ENCODE peak calls at places on chromosomes 11 and 22, in five cellular contexts. V is CD8-positive, alpha-beta T cell; C is HL-60; N is mammary epithelial cell; D is adrenal gland. R is an unnamed sample. For H3K27me3, the result is how much of the 10 kb centered on the place peaks cover.

GRCh38 chr11:76579047-76579751 is 91.3 kb downstream of the LRRC32 start:
- DNase-seq in D (peak), V (no peak), C (no peak), N (no peak), R (no peak)

GRCh38 chr11:113673566-113674396 is 32.3 kb downstream of the TMPRSS5 start:
- DNase-seq in D (no peak), V (no peak), N (no peak), C (no peak), R (no peak)

GRCh38 chr11:44944181-44944852 is 6.4 kb downstream of the TP53I11 start:
- DNase-seq in D (no peak), C (no peak), V (no peak), N (no peak), R (no peak)

GRCh38 chr11:120168960-120169681 is 31.2 kb upstream of the TRIM29 start:
- DNase-seq in N (peak), V (peak), D (peak), C (peak), R (peak)

GRCh38 chr11:1179641-1180040 is 21.9 kb downstream of the MUC5AC start:
- DNase-seq in V (no peak), N (no peak), D (no peak), C (no peak), R (no peak)

GRCh38 chr11:6321961-6322362 is 1.7 kb upstream of the CAVIN3 start:
- DNase-seq in V (no peak), D (no peak), C (no peak), N (peak), R (no peak)

GRCh38 chr11:1762537-1763302 is 1.0 kb downstream of the CTSD start:
- DNase-seq in D (peak), N (peak), V (no peak), C (peak), R (no peak)

GRCh38 chr11:84408946-84409411 is 1122.8 kb upstream of the CCDC90B start:
- DNase-seq in V (no peak), N (peak), C (no peak), D (no peak), R (peak)

GRCh38 chr11:121535122-121535796 is 82.5 kb upstream of the SORL1-AS1 start:
- DNase-seq in N (peak), V (no peak), D (no peak), C (no peak), R (no peak)

GRCh38 chr11:16381177-16381576 is 24.8 kb upstream of the SOX6 start:
- DNase-seq in V (no peak), D (no peak), N (no peak), C (no peak), R (no peak)

GRCh38 chr22:29469755-29470154 is 10.3 kb upstream of the NEFH start:
- DNase-seq in D (no peak), N (no peak), V (no peak), C (no peak), R (no peak)

GRCh38 chr11:1152316-1153104 is 5.2 kb upstream of the MUC5AC start:
- DNase-seq in V (peak), D (peak), N (peak), C (no peak), R (no peak)

GRCh38 chr22:47710135-47710534 is 947.7 kb downstream of the TBC1D22A start:
- DNase-seq in V (no peak), D (no peak), C (no peak), N (no peak), R (no peak)

GRCh38 chr11:117519170-117519569 is 191.5 kb downstream of the CEP164 start:
- DNase-seq in N (no peak), C (no peak), D (no peak), V (no peak), R (peak)

GRCh38 chr11:71244116-71244815 is 8.1 kb downstream of the SHANK2 start:
- DNase-seq in V (no peak), N (no peak), C (no peak), D (no peak), R (no peak)

GRCh38 chr11:135027461-135027860 is 615.4 kb upstream of the B3GAT1 start:
- DNase-seq in V (no peak), D (no peak), C (no peak), N (peak), R (no peak)

GRCh38 chr11:61273151-61274078 is 21.7 kb downstream of the VWCE start:
- DNase-seq in D (no peak), V (no peak), N (peak), C (no peak), R (no peak)

GRCh38 chr11:73314121-73314948 is 6.3 kb downstream of the ARHGEF17 start:
- DNase-seq in D (no peak), N (peak), V (no peak), C (no peak), R (no peak)

GRCh38 chr11:72225411-72225951 is 914 bp downstream of the INPPL1 start:
- DNase-seq in C (no peak), N (peak), D (no peak), V (peak), R (no peak)

GRCh38 chr11:134658481-134659080 is 246.5 kb upstream of the B3GAT1 start:
- DNase-seq in D (peak), C (no peak), V (no peak), N (no peak), R (no peak)

GRCh38 chr11:73342633-73343032 is 33.6 kb upstream of the RELT start:
- DNase-seq in V (no peak), N (no peak), D (no peak), C (no peak), R (no peak)

DNA sequence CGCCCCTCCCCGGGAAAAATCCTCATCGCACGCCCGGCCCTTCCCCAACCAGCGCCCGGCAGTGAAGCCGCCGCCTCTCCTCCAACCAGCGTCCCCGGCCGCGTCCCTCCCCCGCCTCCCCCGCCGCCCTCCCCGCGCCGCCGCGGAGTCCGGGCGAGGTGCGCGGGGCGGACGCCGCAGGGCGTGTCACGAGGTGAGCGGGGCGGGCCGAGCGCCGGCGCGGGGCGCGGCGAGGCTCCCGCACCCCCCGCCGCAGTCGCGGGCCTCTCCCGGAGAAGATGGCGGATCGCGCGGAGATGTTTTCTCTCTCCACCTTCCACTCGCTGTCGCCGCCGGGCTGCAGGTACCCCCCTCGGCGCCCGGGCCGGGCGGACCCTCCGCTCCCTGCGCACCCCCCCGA is at the start of gene MAPK8IP2:
- DNase-seq in N (no peak), V (no peak), D (peak), C (no peak), R (peak)
- H3K27me3 ChIP-seq in N (under half), V (under half), D (under half), C (under half), R (under half)

DNA sequence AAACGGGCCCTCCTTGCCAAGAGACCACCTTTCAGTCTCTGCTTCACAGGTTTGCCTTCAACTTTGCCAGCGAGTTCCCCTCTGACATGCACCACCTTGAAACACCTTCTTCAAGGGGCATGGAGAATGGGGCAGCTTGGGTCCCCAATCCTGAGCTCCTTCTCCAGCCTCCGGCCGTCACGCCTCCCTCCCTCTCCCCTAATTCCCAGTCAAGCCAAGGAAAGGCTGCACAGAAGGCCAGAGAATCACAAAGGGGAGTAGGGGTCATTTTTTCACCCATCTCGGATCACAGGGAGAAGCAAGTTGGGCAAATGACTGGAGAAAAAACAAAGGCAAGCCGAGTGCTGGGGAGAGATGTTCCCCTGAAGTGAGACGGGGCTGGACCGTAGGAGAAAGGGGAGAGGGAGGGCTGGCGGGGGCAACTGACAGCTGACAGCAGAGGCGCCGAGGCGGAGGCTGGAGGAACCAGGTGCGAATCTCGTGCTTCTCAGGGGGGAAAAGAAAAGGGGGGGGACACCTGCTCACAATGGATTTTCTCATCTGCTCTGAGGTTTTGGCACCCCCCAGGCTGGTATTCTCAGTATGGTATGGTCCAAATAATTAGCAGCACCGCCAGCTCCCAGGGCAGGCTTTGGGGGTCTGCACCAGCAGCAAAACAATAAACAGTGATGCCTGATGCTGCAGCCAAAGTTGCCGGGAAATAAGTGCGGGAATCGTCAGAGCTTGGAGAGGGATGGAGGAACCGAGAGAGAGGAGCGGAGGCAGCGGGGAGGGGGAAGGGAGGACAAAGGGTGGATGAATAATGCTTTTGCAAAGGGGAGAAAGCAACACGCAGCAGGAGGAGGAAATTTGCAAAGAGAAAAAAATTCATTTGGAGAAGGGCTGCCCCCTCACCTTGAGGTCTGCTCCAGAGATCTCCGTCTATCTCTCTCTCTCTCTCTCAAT is 649 bp downstream of the YPEL4 start:
- DNase-seq in C (no peak), N (no peak), D (no peak), V (no peak), R (no peak)
- H3K4me3 ChIP-seq in C (no peak), N (peak), D (no peak), V (peak), R (peak)

DNA sequence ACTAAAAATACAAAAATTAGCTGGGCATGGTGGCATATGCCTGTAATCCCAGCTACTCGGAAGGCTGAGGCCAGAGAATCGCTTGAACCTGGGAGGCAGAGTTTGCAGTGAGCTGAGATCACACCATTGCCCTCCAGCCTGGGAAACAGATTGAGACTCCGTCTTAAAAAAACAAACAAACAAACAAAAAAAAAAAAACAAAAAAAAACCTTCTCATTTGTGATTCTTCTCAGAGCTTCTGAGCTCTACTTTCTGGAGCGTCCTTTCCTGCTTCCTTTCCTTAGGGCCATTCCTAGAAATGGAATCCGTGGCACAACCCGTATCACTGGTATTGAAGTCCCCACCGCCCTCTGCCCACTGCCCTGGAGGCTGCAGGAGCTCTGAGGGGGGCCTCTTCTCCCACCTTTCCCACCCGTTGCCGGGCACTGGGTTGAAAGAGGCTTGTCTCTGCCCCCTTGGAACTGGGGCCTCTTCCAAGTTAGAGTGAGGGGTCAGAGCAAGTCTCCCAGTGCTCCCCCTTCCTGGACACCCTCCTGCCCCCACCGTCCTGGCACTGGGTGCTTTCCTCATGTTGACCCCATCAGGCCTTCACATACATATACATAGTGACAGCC is 2.0 kb upstream of the SHISA8 start:
- DNase-seq in V (no peak), D (no peak), C (no peak), N (no peak), R (no peak)
- H3K27me3 ChIP-seq in V (under half), D (under half), C (under half), N (under half), R (under half)

GRCh38 chr22:37533995-37534394 is 14.8 kb upstream of the CARD10 start:
- DNase-seq in N (peak), V (no peak), C (peak), D (no peak), R (no peak)
- H3K4me3 ChIP-seq in N (no peak), V (no peak), C (no peak), D (no peak), R (no peak)

GRCh38 chr22:49132009-49132408 is 695.7 kb downstream of the BRD1 start:
- DNase-seq in D (peak), C (no peak), V (no peak), N (no peak), R (no peak)
- H3K27me3 ChIP-seq in D (under half), C (under half), V (under half), N (under half), R (under half)

GRCh38 chr11:118820412-118821357 is 29.7 kb upstream of the DDX6 start:
- DNase-seq in N (peak), V (no peak), C (no peak), D (peak), R (no peak)
- H3K4me3 ChIP-seq in N (no peak), V (no peak), C (no peak), D (no peak), R (no peak)

GRCh38 chr22:45999379-45999971 is 22.5 kb upstream of the WNT7B start:
- DNase-seq in D (no peak), C (no peak), V (no peak), N (no peak), R (peak)
- H3K27me3 ChIP-seq in D (under half), C (under half), V (under half), N (under half), R (under half)

DNA sequence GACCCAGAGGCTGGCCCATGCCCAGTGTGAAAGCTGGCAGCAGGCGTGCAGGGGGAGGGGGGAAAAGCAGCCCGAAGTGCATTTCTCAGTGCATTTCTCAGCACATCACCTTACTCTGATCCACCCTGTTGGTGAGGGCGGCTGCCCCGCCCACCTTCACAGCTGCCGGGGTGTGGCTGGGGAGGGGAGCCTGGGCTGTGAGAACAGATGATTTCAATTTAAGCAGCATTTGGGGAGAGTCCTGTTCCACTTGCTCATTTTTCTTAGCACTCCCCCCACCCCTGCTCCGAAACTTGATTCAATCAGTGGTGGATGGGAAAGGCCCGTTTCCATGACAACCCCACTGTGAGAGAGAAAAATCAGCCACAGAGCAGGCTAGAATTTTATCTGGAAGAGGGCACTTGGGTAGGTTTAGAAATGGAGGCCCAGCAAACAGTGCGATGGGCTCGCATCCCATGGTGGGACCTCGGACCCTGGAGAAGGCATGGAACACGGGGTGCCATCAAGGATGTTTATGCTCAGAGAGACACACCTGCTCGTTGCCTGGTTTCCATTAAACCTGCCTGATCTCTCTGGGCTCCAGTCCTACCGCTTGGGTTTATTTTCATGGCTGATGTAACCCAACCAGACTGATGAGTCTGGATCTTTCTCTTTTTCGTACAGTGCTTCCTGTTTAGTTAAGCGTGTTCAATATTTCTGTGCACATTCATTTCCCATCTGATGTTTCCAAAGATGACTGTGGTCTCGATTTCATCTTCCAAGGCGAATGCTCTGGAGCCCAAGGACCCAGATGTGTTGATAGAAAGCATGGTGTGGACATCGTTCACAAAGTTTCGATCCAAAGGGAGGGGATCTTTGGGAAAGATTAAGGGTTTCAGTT is 84.5 kb downstream of the SNX19 start:
- DNase-seq in D (no peak), V (no peak), C (no peak), N (no peak), R (no peak)
- H3K4me3 ChIP-seq in D (no peak), V (no peak), C (no peak), N (no peak), R (no peak)